ENCODE peak calls at places on chromosomes 5 and 9, in four cellular contexts. H is AG08396, I is lung microvascular endothelial cell, M is aorta. P is an unnamed sample.

GRCh38 chr9:124590886-124591641 is 83.9 kb upstream of the NR5A1 start:
- DNase-seq in H (no peak), I (no peak), M (no peak), P (no peak)

GRCh38 chr5:22669345-22669744 is 183.8 kb downstream of the CDH12 start:
- DNase-seq in H (no peak), I (no peak), M (no peak), P (peak)

GRCh38 chr5:152995214-152995725 is 495.2 kb upstream of the GRIA1 start:
- DNase-seq in H (no peak), I (no peak), M (no peak), P (no peak)

GRCh38 chr9:78552802-78553201 is 255.9 kb downstream of the PSAT1 start:
- DNase-seq in H (no peak), I (no peak), M (no peak), P (no peak)

GRCh38 chr5:132761321-132762240 is 14.4 kb downstream of the CCNI2 start:
- DNase-seq in H (no peak), I (no peak), M (no peak), P (no peak)

GRCh38 chr9:110640736-110641135 is 27.9 kb upstream of the MUSK start:
- DNase-seq in H (no peak), I (no peak), M (no peak), P (no peak)

GRCh38 chr5:172497591-172498255 is 43.4 kb upstream of the SH3PXD2B start:
- DNase-seq in H (no peak), I (no peak), M (no peak), P (no peak)

GRCh38 chr5:161431963-161432362 is 114.6 kb downstream of the GABRB2 start:
- DNase-seq in H (no peak), I (no peak), M (no peak), P (no peak)

GRCh38 chr5:83364322-83365299 is 106.9 kb upstream of the VCAN start:
- DNase-seq in H (no peak), I (no peak), M (no peak), P (no peak)

GRCh38 chr5:44389410-44389879 is at the start of gene FGF10:
- DNase-seq in H (peak), I (peak), M (peak), P (no peak)